ENCODE peak calls at places on chromosome 14, in four cellular contexts. U is foreskin fibroblast, W is hepatocyte, V is choroid plexus epithelial cell. D is an unnamed sample.

GRCh38 chr14:54931598-54932340 is 29.1 kb upstream of the GCH1 start:
- DNase-seq in U (no peak), W (no peak), V (no peak), D (no peak)

GRCh38 chr14:80387563-80387981 is 176.3 kb upstream of the DIO2 start:
- DNase-seq in U (peak; percentile 60), W (no peak), V (no peak), D (peak; percentile 47)

GRCh38 chr14:77189479-77189878 is 7.9 kb downstream of the TMEM63C start:
- DNase-seq in U (no peak), W (no peak), V (no peak), D (no peak)

GRCh38 chr14:26199599-26200370 is 398.0 kb downstream of the NOVA1 start:
- DNase-seq in U (peak; percentile 49), W (no peak), V (peak; percentile 80), D (peak; percentile 91)

GRCh38 chr14:101922866-101923265 is 41.5 kb upstream of the DYNC1H1 start:
- DNase-seq in U (no peak), W (no peak), V (no peak), D (no peak)

GRCh38 chr14:24664366-24664765 is 30.4 kb upstream of the GZMB start:
- DNase-seq in U (no peak), W (no peak), V (no peak), D (no peak)

GRCh38 chr14:88551094-88551870 is 3.5 kb downstream of the PTPN21 start:
- DNase-seq in U (peak; percentile 95), W (peak; percentile 85), V (peak; percentile 91), D (peak; percentile 85)

GRCh38 chr14:103828315-103828967 is 18.9 kb downstream of the PPP1R13B start:
- DNase-seq in U (peak; percentile 36), W (peak; percentile 23), V (peak; percentile 56), D (peak; percentile 55)

GRCh38 chr14:89040438-89041244 is 216.2 kb downstream of the TTC8 start:
- DNase-seq in U (peak; percentile 95), W (peak; percentile 92), V (peak; percentile 92), D (peak; percentile 88)

GRCh38 chr14:20866963-20867362 is 24.2 kb upstream of the RNASE3 start:
- DNase-seq in U (peak; percentile 3), W (peak; percentile 24), V (peak; percentile 28), D (peak; percentile 16)

GRCh38 chr14:106691601-106692291 is 1165.4 kb downstream of the TMEM121 start:
- DNase-seq in U (no peak), W (peak; percentile 4), V (no peak), D (no peak)

GRCh38 chr14:50704454-50705010 is 36.4 kb upstream of the SAV1 start:
- DNase-seq in U (no peak), W (no peak), V (no peak), D (no peak)

GRCh38 chr14:75875958-75876357 is 105.8 kb downstream of the TGFB3 start:
- DNase-seq in U (no peak), W (no peak), V (no peak), D (peak; percentile 50)

GRCh38 chr14:97277711-97278110 is 480.5 kb downstream of the VRK1 start:
- DNase-seq in U (no peak), W (no peak), V (no peak), D (no peak)

GRCh38 chr14:73786942-73787759 is 64.5 kb upstream of the PTGR2 start:
- DNase-seq in U (peak; percentile 72), W (peak; percentile 79), V (peak; percentile 37), D (peak; percentile 28)

GRCh38 chr14:48973136-48973535 is 613.0 kb downstream of the RPS29 start:
- DNase-seq in U (no peak), W (peak; percentile 23), V (peak; percentile 1), D (no peak)

GRCh38 chr14:80615831-80616230 is 325.7 kb downstream of the CEP128 start:
- DNase-seq in U (no peak), W (no peak), V (no peak), D (no peak)

GRCh38 chr14:42316746-42317145 is 710.1 kb downstream of the LRFN5 start:
- DNase-seq in U (no peak), W (no peak), V (no peak), D (no peak)

GRCh38 chr14:31122098-31122611 is 85.4 kb downstream of the HECTD1 start:
- DNase-seq in U (peak; percentile 32), W (no peak), V (peak; percentile 38), D (peak; percentile 59)

GRCh38 chr14:74867673-74868072 is 8.3 kb downstream of the PROX2 start:
- DNase-seq in U (peak; percentile 81), W (no peak), V (peak; percentile 43), D (no peak)

DNA sequence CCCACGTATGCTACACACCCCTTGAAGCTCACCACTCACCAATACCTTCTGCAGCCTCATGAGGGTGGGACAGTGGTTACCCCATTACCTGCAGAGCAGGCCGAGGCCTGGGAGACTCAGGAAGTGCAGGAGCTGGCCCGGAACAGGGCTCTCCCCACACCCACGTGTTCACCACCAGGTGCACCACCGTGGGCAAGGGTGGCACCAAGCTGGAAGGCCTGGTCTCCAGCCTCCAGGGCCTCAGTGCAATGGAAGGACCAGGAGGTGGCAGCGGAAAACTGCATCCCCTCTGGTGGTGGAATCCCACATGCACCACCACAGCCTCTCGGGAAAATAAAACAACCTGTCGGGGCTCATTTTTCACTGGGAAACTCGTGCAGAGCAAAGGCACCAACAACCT is 36.4 kb downstream of the ITPK1 start:
- DNase-seq in U (no peak), W (no peak), V (no peak), D (no peak)
- TF ChIP-seq CTCF in U (no peak), W (no peak), V (peak; percentile 23), D (no peak)

GRCh38 chr14:68966872-68967301 is 12.2 kb downstream of the ACTN1 start:
- DNase-seq in U (no peak), W (no peak), V (no peak), D (no peak)

GRCh38 chr14:68968721-68969120 is 10.4 kb downstream of the ACTN1 start:
- DNase-seq in U (no peak), W (no peak), V (no peak), D (no peak)

GRCh38 chr14:68969278-68969677 is 9.8 kb downstream of the ACTN1 start:
- DNase-seq in U (no peak), W (no peak), V (peak; percentile 5), D (no peak)

GRCh38 chr14:68968051-68968450 is 11.1 kb downstream of the ACTN1 start:
- DNase-seq in U (no peak), W (no peak), V (no peak), D (no peak)

GRCh38 chr14:68967459-68967940 is 11.6 kb downstream of the ACTN1 start:
- DNase-seq in U (no peak), W (no peak), V (no peak), D (no peak)
- H3K4me3 ChIP-seq in U (no peak overlapping the region), W (no peak overlapping the region), V (no peak overlapping the region), D (no peak overlapping the region)

GRCh38 chr14:47040490-47040889 is 388.9 kb upstream of the RPL10L start:
- DNase-seq in U (no peak), W (peak; percentile 65), V (peak; percentile 20), D (peak; percentile 0)
- TF ChIP-seq CTCF in U (no peak), W (peak; percentile 66), V (peak; percentile 7), D (no peak)

GRCh38 chr14:67365476-67365875 is 5.3 kb downstream of the EIF2S1 start:
- DNase-seq in U (no peak), W (no peak), V (no peak), D (no peak)
- H3K4me3 ChIP-seq in U (no peak overlapping the region), W (no peak overlapping the region), V (no peak overlapping the region), D (no peak overlapping the region)

DNA sequence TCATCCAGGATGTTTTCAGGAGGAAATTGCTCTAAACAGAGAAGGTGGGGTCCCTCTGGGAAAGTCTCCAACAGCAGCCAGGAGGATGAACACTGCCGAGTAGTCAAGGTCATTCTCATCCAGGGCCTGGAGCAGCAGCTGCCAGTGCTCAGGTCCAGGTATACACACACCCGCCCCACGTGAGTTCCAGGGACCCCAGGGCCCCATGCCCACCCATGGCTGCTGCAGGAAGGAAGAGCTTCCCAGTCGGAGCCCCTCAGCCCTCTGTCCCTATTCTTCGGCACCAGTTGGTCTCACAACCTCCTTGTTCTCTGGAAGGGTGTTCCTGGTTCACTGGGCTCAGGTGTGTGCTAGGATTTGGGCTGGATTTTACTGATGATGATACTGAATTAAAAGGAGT is 72.7 kb downstream of the ACTN1 start:
- DNase-seq in U (no peak), W (no peak), V (no peak), D (no peak)
- TF ChIP-seq CTCF in U (no peak), W (no peak), V (no peak), D (no peak)

GRCh38 chr14:23405096-23405495 is 3.0 kb downstream of the MYH6 start:
- DNase-seq in U (no peak), W (no peak), V (no peak), D (no peak)
- H3K4me3 ChIP-seq in U (no peak overlapping the region), W (no peak overlapping the region), V (no peak overlapping the region), D (no peak overlapping the region)

GRCh38 chr14:105533391-105533790 is 7.0 kb downstream of the TMEM121 start:
- DNase-seq in U (no peak), W (no peak), V (no peak), D (no peak)

GRCh38 chr14:105531088-105531957 is 4.9 kb downstream of the TMEM121 start:
- DNase-seq in U (no peak), W (peak; percentile 2), V (no peak), D (no peak)

GRCh38 chr14:105532111-105532623 is 5.8 kb downstream of the TMEM121 start:
- DNase-seq in U (no peak), W (no peak), V (no peak), D (no peak)

GRCh38 chr14:105533811-105534498 is 7.6 kb downstream of the TMEM121 start:
- DNase-seq in U (no peak), W (no peak), V (no peak), D (no peak)

DNA sequence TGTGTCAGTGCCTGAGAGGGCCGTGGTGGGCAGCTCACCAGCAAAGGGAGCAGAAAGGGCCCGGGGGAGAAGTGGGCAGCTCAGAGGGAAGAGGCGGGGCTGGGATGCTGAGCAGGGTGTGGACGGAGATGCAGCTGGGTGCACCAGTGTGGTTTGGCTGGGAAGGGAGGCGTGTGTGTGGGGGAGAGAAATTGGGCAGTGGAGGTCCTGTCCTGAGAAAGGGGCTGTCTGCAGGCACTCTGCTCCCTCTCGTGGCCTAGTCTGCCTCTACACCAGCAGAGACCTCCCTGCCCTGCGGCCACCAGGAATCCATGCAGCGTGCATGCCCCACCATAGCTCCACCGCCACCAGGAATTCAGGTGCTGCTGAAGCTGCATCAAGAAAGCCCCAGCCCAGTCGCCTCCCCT is 6.4 kb downstream of the TMEM121 start:
- DNase-seq in U (peak; percentile 40), W (peak; percentile 4), V (peak; percentile 34), D (peak; percentile 22)
- TF ChIP-seq CTCF in U (peak; percentile 22), W (no peak), V (peak; percentile 55), D (peak; percentile 38)

GRCh38 chr14:100548295-100548655 is 38.9 kb downstream of the BEGAIN start:
- DNase-seq in U (no peak), W (no peak), V (no peak), D (no peak)
- H3K4me3 ChIP-seq in U (no peak overlapping the region), W (no peak overlapping the region), V (no peak overlapping the region), D (no peak overlapping the region)

DNA sequence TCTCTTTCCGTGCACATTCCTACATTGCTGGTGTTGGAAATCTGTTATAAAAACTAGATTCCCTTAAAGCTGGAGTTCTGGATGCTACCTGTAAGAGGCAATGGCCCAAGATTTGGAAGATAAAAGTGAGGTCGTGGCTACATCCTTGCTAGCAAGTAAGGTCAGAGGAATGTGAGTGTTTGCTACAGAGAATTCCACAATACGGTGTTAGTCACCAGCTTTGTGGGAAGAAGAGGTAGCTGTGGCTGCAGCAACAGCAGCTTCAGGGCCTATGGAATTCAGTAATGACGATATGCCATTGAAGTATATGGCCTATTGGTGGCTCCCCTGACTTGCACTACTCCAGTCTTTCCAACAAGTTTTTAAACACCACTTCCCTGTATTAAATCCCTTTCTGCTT is 227.7 kb upstream of the TMEM260 start:
- DNase-seq in U (peak; percentile 76), W (no peak), V (peak; percentile 74), D (peak; percentile 76)
- TF ChIP-seq CTCF in U (no peak), W (no peak), V (no peak), D (no peak)